ENCODE peak calls at places on chromosomes 4 and X, in eight cellular contexts. One of them, this sample, is unnamed.

GRCh38 chr4:72899214-72899613 is 170.3 kb downstream of the COX18 start:
- DNase-seq in H1: no peak
- DNase-seq in HepG2: peak
- DNase-seq in HCT116: no peak
- DNase-seq in IMR-90: no peak
- DNase-seq in A549: no peak
- DNase-seq in GM12878: no peak
- DNase-seq in K562: no peak
- DNase-seq in this sample: no peak

GRCh38 chr4:73821325-73821724 is 15.2 kb upstream of the CXCL6 start:
- DNase-seq in K562: no peak
- DNase-seq in H1: no peak
- DNase-seq in GM12878: no peak
- DNase-seq in HepG2: no peak
- DNase-seq in IMR-90: no peak
- DNase-seq in HCT116: no peak
- DNase-seq in A549: no peak
- DNase-seq in this sample: no peak

GRCh38 chr4:3124070-3124767 is 49.7 kb downstream of the HTT start:
- DNase-seq in K562: no peak
- DNase-seq in IMR-90: no peak
- DNase-seq in HCT116: no peak
- DNase-seq in H1: no peak
- DNase-seq in HepG2: no peak
- DNase-seq in A549: no peak
- DNase-seq in GM12878: no peak
- DNase-seq in this sample: no peak

GRCh38 chr4:17309567-17310268 is 202.2 kb downstream of the QDPR start:
- DNase-seq in GM12878: no peak
- DNase-seq in A549: no peak
- DNase-seq in H1: no peak
- DNase-seq in HepG2: no peak
- DNase-seq in K562: no peak
- DNase-seq in IMR-90: peak
- DNase-seq in HCT116: no peak
- DNase-seq in this sample: no peak

GRCh38 chr4:110309686-110310085 is 111.3 kb upstream of the ELOVL6 start:
- DNase-seq in K562: no peak
- DNase-seq in A549: no peak
- DNase-seq in H1: no peak
- DNase-seq in HCT116: no peak
- DNase-seq in GM12878: no peak
- DNase-seq in HepG2: no peak
- DNase-seq in IMR-90: peak
- DNase-seq in this sample: peak

GRCh38 chrX:49166914-49167739 is 4.6 kb downstream of the MAGIX start:
- DNase-seq in HepG2: no peak
- DNase-seq in K562: peak
- DNase-seq in H1: peak
- DNase-seq in IMR-90: peak
- DNase-seq in GM12878: peak
- DNase-seq in A549: no peak
- DNase-seq in HCT116: no peak
- DNase-seq in this sample: peak

GRCh38 chrX:25561190-25561589 is 545.4 kb upstream of the ARX start:
- DNase-seq in HepG2: no peak
- DNase-seq in GM12878: no peak
- DNase-seq in A549: no peak
- DNase-seq in IMR-90: no peak
- DNase-seq in K562: no peak
- DNase-seq in H1: no peak
- DNase-seq in HCT116: no peak
- DNase-seq in this sample: no peak

GRCh38 chr4:170047774-170048354 is 21.7 kb upstream of the MFAP3L start:
- DNase-seq in GM12878: no peak
- DNase-seq in HepG2: peak
- DNase-seq in K562: peak
- DNase-seq in IMR-90: peak
- DNase-seq in A549: peak
- DNase-seq in HCT116: peak
- DNase-seq in H1: no peak
- DNase-seq in this sample: peak

GRCh38 chrX:69951756-69952155 is 98.0 kb downstream of the AWAT2 start:
- DNase-seq in HCT116: no peak
- DNase-seq in HepG2: no peak
- DNase-seq in GM12878: no peak
- DNase-seq in A549: no peak
- DNase-seq in IMR-90: no peak
- DNase-seq in K562: no peak
- DNase-seq in H1: no peak
- DNase-seq in this sample: no peak

GRCh38 chr4:185717018-185717726 is 94.8 kb downstream of the SORBS2 start:
- DNase-seq in HepG2: no peak
- DNase-seq in K562: peak
- DNase-seq in HCT116: no peak
- DNase-seq in GM12878: no peak
- DNase-seq in IMR-90: no peak
- DNase-seq in H1: no peak
- DNase-seq in A549: no peak
- DNase-seq in this sample: no peak

GRCh38 chrX:40694833-40695232 is 40.5 kb downstream of the MED14 start:
- DNase-seq in H1: no peak
- DNase-seq in K562: no peak
- DNase-seq in A549: no peak
- DNase-seq in HepG2: no peak
- DNase-seq in HCT116: no peak
- DNase-seq in IMR-90: peak
- DNase-seq in GM12878: no peak
- DNase-seq in this sample: no peak

GRCh38 chr4:68346461-68346860 is 3.4 kb downstream of the YTHDC1 start:
- DNase-seq in H1: no peak
- DNase-seq in HepG2: peak
- DNase-seq in IMR-90: no peak
- DNase-seq in GM12878: no peak
- DNase-seq in A549: peak
- DNase-seq in K562: no peak
- DNase-seq in HCT116: no peak
- DNase-seq in this sample: no peak

GRCh38 chrX:39992300-39992699 is 105.5 kb downstream of the BCOR start:
- DNase-seq in A549: no peak
- DNase-seq in HCT116: no peak
- DNase-seq in H1: no peak
- DNase-seq in GM12878: no peak
- DNase-seq in IMR-90: no peak
- DNase-seq in K562: no peak
- DNase-seq in HepG2: peak
- DNase-seq in this sample: no peak

GRCh38 chr4:173333658-173334084 is 487 bp downstream of the HMGB2 start:
- DNase-seq in HepG2: peak
- DNase-seq in HCT116: no peak
- DNase-seq in IMR-90: peak
- DNase-seq in GM12878: no peak
- DNase-seq in A549: peak
- DNase-seq in H1: no peak
- DNase-seq in K562: peak
- DNase-seq in this sample: peak

GRCh38 chr4:54659213-54660144 is 1.7 kb downstream of the KIT start:
- DNase-seq in GM12878: no peak
- DNase-seq in A549: no peak
- DNase-seq in IMR-90: peak
- DNase-seq in HepG2: no peak
- DNase-seq in K562: peak
- DNase-seq in HCT116: no peak
- DNase-seq in H1: peak
- DNase-seq in this sample: peak

GRCh38 chr4:6767725-6768538 is 14.6 kb upstream of the KIAA0232 start:
- DNase-seq in GM12878: no peak
- DNase-seq in K562: no peak
- DNase-seq in HCT116: no peak
- DNase-seq in H1: no peak
- DNase-seq in HepG2: peak
- DNase-seq in IMR-90: no peak
- DNase-seq in A549: no peak
- DNase-seq in this sample: no peak

GRCh38 chrX:115266300-115266699 is 23.2 kb upstream of the LUZP4 start:
- DNase-seq in A549: no peak
- DNase-seq in IMR-90: no peak
- DNase-seq in HepG2: no peak
- DNase-seq in H1: no peak
- DNase-seq in K562: no peak
- DNase-seq in HCT116: no peak
- DNase-seq in GM12878: no peak
- DNase-seq in this sample: no peak

GRCh38 chr4:3517731-3518510 is 14.3 kb downstream of the LRPAP1 start:
- DNase-seq in GM12878: no peak
- DNase-seq in K562: no peak
- DNase-seq in HepG2: no peak
- DNase-seq in H1: no peak
- DNase-seq in HCT116: no peak
- DNase-seq in A549: no peak
- DNase-seq in IMR-90: no peak
- DNase-seq in this sample: no peak

GRCh38 chrX:13494562-13494961 is 74.8 kb upstream of the EGFL6 start:
- DNase-seq in K562: no peak
- DNase-seq in GM12878: no peak
- DNase-seq in H1: no peak
- DNase-seq in HCT116: no peak
- DNase-seq in IMR-90: no peak
- DNase-seq in HepG2: no peak
- DNase-seq in A549: no peak
- DNase-seq in this sample: no peak

GRCh38 chrX:99938464-99938863 is 471.6 kb downstream of the PCDH19 start:
- DNase-seq in GM12878: no peak
- DNase-seq in HepG2: no peak
- DNase-seq in HCT116: no peak
- DNase-seq in K562: no peak
- DNase-seq in IMR-90: no peak
- DNase-seq in A549: no peak
- DNase-seq in H1: no peak
- DNase-seq in this sample: no peak

GRCh38 chrX:56564921-56565861 is 1.8 kb downstream of the UBQLN2 start:
- DNase-seq in GM12878: no peak
- DNase-seq in HCT116: no peak
- DNase-seq in HepG2: peak
- DNase-seq in K562: peak
- DNase-seq in IMR-90: peak
- DNase-seq in H1: no peak
- DNase-seq in A549: no peak
- DNase-seq in this sample: peak

GRCh38 chr4:47410271-47410670 is 53.2 kb downstream of the COMMD8 start:
- DNase-seq in HepG2: no peak
- DNase-seq in IMR-90: peak
- DNase-seq in K562: no peak
- DNase-seq in H1: no peak
- DNase-seq in GM12878: no peak
- DNase-seq in A549: no peak
- DNase-seq in HCT116: no peak
- DNase-seq in this sample: no peak

GRCh38 chr4:175891863-175892262 is 79.8 kb upstream of the GPM6A start:
- DNase-seq in A549: no peak
- DNase-seq in HepG2: peak
- DNase-seq in K562: no peak
- DNase-seq in H1: no peak
- DNase-seq in GM12878: no peak
- DNase-seq in IMR-90: peak
- DNase-seq in HCT116: peak
- DNase-seq in this sample: peak

GRCh38 chr4:121156822-121157769 is 7.0 kb downstream of the TNIP3 start:
- DNase-seq in A549: peak
- DNase-seq in GM12878: no peak
- DNase-seq in K562: peak
- DNase-seq in H1: peak
- DNase-seq in HepG2: no peak
- DNase-seq in HCT116: no peak
- DNase-seq in IMR-90: peak
- DNase-seq in this sample: peak

GRCh38 chr4:173990126-173990878 is 293.2 kb downstream of the FBXO8 start:
- DNase-seq in K562: peak
- DNase-seq in H1: no peak
- DNase-seq in GM12878: no peak
- DNase-seq in HCT116: peak
- DNase-seq in A549: peak
- DNase-seq in HepG2: peak
- DNase-seq in IMR-90: peak
- DNase-seq in this sample: no peak

DNA sequence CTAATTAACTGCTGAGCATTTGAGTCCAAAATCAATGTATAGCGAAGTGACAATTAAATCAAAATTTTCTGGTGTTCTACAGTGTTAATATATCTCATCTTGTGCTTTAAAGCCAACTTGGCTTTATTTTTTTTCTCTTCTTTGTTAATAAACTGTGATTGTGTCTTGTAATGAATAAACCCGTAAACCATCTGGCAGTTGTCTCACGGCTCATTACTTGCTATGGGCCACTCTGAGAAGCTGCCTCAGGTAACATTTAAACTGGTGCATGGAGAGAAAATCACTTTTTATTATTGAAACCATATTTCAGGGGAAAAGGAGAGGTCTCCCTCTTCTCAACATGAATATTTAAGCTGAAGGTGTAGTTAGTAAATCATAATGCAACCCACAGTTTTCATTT is 694.0 kb downstream of the KCTD8 start:
- DNase-seq in K562: no peak
- DNase-seq in H1: no peak
- DNase-seq in GM12878: no peak
- DNase-seq in HCT116: no peak
- DNase-seq in A549: no peak
- DNase-seq in HepG2: no peak
- DNase-seq in IMR-90: no peak
- DNase-seq in this sample: no peak
- TF ChIP-seq RAD21 in K562: no peak
- TF ChIP-seq RAD21 in H1: no peak
- TF ChIP-seq RAD21 in GM12878: no peak
- TF ChIP-seq RAD21 in HCT116: no peak
- TF ChIP-seq RAD21 in A549: no peak
- TF ChIP-seq RAD21 in HepG2: no peak
- TF ChIP-seq RAD21 in IMR-90: no peak
- TF ChIP-seq RAD21 in this sample: no peak

GRCh38 chrX:46180258-46180687 is 364.9 kb downstream of the ZNF674 start:
- DNase-seq in H1: no peak
- DNase-seq in HCT116: peak
- DNase-seq in IMR-90: peak
- DNase-seq in A549: no peak
- DNase-seq in HepG2: peak
- DNase-seq in GM12878: peak
- DNase-seq in K562: peak
- DNase-seq in this sample: no peak
- TF ChIP-seq RAD21 in H1: no peak
- TF ChIP-seq RAD21 in HCT116: no peak
- TF ChIP-seq RAD21 in IMR-90: no peak
- TF ChIP-seq RAD21 in A549: no peak
- TF ChIP-seq RAD21 in HepG2: no peak
- TF ChIP-seq RAD21 in GM12878: no peak
- TF ChIP-seq RAD21 in K562: no peak
- TF ChIP-seq RAD21 in this sample: no peak

GRCh38 chr4:48778431-48779094 is 1.5 kb downstream of the FRYL start:
- DNase-seq in K562: peak
- DNase-seq in HepG2: peak
- DNase-seq in A549: no peak
- DNase-seq in H1: no peak
- DNase-seq in GM12878: no peak
- DNase-seq in IMR-90: peak
- DNase-seq in HCT116: no peak
- DNase-seq in this sample: peak
- TF ChIP-seq RAD21 in K562: no peak
- TF ChIP-seq RAD21 in HepG2: no peak
- TF ChIP-seq RAD21 in A549: no peak
- TF ChIP-seq RAD21 in H1: no peak
- TF ChIP-seq RAD21 in GM12878: no peak
- TF ChIP-seq RAD21 in IMR-90: no peak
- TF ChIP-seq RAD21 in HCT116: no peak
- TF ChIP-seq RAD21 in this sample: no peak

GRCh38 chr4:972651-973424 is 531 bp downstream of the DGKQ start:
- DNase-seq in GM12878: no peak
- DNase-seq in K562: no peak
- DNase-seq in HepG2: no peak
- DNase-seq in H1: peak
- DNase-seq in IMR-90: no peak
- DNase-seq in HCT116: no peak
- DNase-seq in A549: peak
- DNase-seq in this sample: peak
- TF ChIP-seq RAD21 in GM12878: no peak
- TF ChIP-seq RAD21 in K562: no peak
- TF ChIP-seq RAD21 in HepG2: no peak
- TF ChIP-seq RAD21 in H1: no peak
- TF ChIP-seq RAD21 in IMR-90: no peak
- TF ChIP-seq RAD21 in HCT116: no peak
- TF ChIP-seq RAD21 in A549: no peak
- TF ChIP-seq RAD21 in this sample: no peak

This sample was measured in SK-N-SH.